ENCODE peak calls at places on chromosomes 6 and 20, in nine cellular contexts. V is HCT116, O is endothelial cell of umbilical vein, R is HL-60, U is SK-N-SH, N is GM23338, K is breast epithelium, P is upper lobe of left lung, J is stomach. M is an unnamed sample.

GRCh38 chr6:130617658-130618057 is 209.5 kb upstream of the SMLR1 start:
- DNase-seq in V (no peak), O (no peak), R (no peak), U (no peak), N (no peak), K (no peak), P (no peak), J (no peak), M (no peak)

GRCh38 chr6:44696099-44696498 is 308.6 kb downstream of the CDC5L start:
- DNase-seq in V (no peak), O (no peak), R (no peak), U (no peak), N (no peak), K (no peak), P (no peak), J (no peak), M (no peak)

GRCh38 chr20:3238616-3239025 is 369 bp downstream of the SLC4A11 start:
- DNase-seq in V (no peak), O (no peak), R (no peak), U (no peak), N (peak), K (no peak), P (peak), J (peak), M (peak)

GRCh38 chr6:123338394-123338793 is 298.4 kb downstream of the TRDN start:
- DNase-seq in V (no peak), O (no peak), R (no peak), U (no peak), N (no peak), K (no peak), P (no peak), J (no peak), M (no peak)

GRCh38 chr6:151738960-151739359 is 68.5 kb upstream of the ESR1 start:
- DNase-seq in V (no peak), O (no peak), R (no peak), U (no peak), N (no peak), K (no peak), P (no peak), J (no peak), M (no peak)

GRCh38 chr6:70849348-70850069 is 107.4 kb downstream of the B3GAT2 start:
- DNase-seq in V (no peak), O (no peak), R (no peak), U (no peak), N (no peak), K (no peak), P (no peak), J (no peak), M (no peak)

GRCh38 chr6:135493218-135493961 is 4.2 kb downstream of the AHI1 start:
- DNase-seq in V (no peak), O (peak), R (no peak), U (no peak), N (no peak), K (no peak), P (no peak), J (no peak), M (no peak)

GRCh38 chr20:53751394-53752368 is 158.0 kb upstream of the ZNF217 start:
- DNase-seq in V (no peak), O (peak), R (peak), U (no peak), N (no peak), K (no peak), P (no peak), J (peak), M (no peak)

GRCh38 chr6:106547556-106547955 is 81.7 kb downstream of the RTN4IP1 start:
- DNase-seq in V (no peak), O (no peak), R (no peak), U (no peak), N (no peak), K (no peak), P (no peak), J (no peak), M (no peak)

GRCh38 chr20:16241911-16242310 is 331.3 kb downstream of the KIF16B start:
- DNase-seq in V (peak), O (no peak), R (no peak), U (peak), N (no peak), K (no peak), P (no peak), J (no peak), M (no peak)

GRCh38 chr6:74070091-74070490 is 374.1 kb downstream of the CD109 start:
- DNase-seq in V (no peak), O (no peak), R (no peak), U (no peak), N (no peak), K (no peak), P (no peak), J (no peak), M (no peak)
- H3K4me3 ChIP-seq in V (no peak), O (no peak), R (no peak), U (no peak), N (no peak), K (no peak), P (no peak), J (no peak), M (no peak)

DNA sequence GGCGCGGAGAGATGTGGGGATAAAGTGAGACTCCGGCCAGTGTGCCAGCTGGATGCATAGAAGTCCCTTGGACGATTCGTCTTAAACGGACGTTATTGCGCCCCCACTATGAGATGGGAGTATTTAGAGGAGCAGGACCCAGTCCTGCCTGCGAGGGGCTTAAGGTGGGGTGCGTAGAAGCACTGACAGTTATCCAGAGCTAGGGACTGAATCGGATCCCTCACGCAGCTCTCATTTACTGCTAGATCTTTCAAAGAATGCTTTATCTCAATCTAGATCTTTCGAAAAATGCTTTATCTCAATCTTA is 648 bp downstream of the NT5E start:
- DNase-seq in V (no peak), O (no peak), R (no peak), U (no peak), N (no peak), K (no peak), P (no peak), J (no peak), M (no peak)
- TF ChIP-seq CTCF in V (no peak), O (no peak), R (no peak), U (peak), N (no peak), K (no peak), P (no peak), J (no peak), M (no peak)

GRCh38 chr20:61391185-61391584 is 139.1 kb downstream of the CDH4 start:
- DNase-seq in V (no peak), O (no peak), R (no peak), U (no peak), N (no peak), K (no peak), P (no peak), J (no peak), M (no peak)
- TF ChIP-seq POLR2AphosphoS5 in V (no peak), O (no peak), R (no peak), U (no peak), N (no peak), K (no peak), P (no peak), J (no peak), M (no peak)

GRCh38 chr20:37179671-37180524 is 550 bp upstream of the MROH8 start:
- DNase-seq in V (no peak), O (no peak), R (peak), U (no peak), N (no peak), K (no peak), P (no peak), J (no peak), M (no peak)

GRCh38 chr20:37178839-37179670 is at the start of the genes MROH8 and RPN2:
- DNase-seq in V (peak), O (peak), R (peak), U (peak), N (peak), K (peak), P (peak), J (peak), M (peak)
- H3K4me3 ChIP-seq in V (peak), O (peak), R (peak), U (peak), N (peak), K (peak), P (peak), J (peak), M (peak)

GRCh38 chr6:168201799-168202198 is 117.8 kb downstream of the DACT2 start:
- DNase-seq in V (no peak), O (no peak), R (no peak), U (no peak), N (no peak), K (no peak), P (no peak), J (no peak), M (no peak)

GRCh38 chr6:168200571-168201134 is 118.9 kb downstream of the DACT2 start:
- DNase-seq in V (no peak), O (no peak), R (no peak), U (no peak), N (no peak), K (no peak), P (no peak), J (no peak), M (no peak)

GRCh38 chr6:168197636-168198301 is 118.8 kb upstream of the FRMD1 start:
- DNase-seq in V (no peak), O (no peak), R (no peak), U (no peak), N (no peak), K (no peak), P (no peak), J (no peak), M (no peak)

GRCh38 chr6:168198302-168199180 is 119.5 kb upstream of the FRMD1 start:
- DNase-seq in V (no peak), O (no peak), R (no peak), U (no peak), N (no peak), K (no peak), P (peak), J (no peak), M (no peak)

DNA sequence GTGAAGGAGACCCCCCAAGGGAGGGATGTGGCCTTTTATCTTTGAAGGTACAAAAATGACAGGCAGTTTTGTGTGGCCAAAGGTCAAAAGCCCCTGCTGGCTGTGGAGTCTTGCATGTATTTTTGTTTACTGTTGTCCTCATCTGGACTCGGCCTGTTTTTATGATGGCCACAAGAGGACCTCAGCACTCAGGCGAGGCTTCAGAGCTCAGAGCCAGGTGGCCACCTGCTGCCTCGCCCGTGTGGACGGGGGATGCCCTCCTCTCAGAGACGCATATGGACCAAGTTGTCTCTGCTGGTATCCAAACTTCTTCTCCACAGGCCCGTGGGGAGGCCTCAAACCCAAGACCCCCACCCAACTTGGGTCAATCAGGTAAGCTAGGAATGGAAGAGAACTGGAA is 118.2 kb downstream of the DACT2 start:
- DNase-seq in V (no peak), O (no peak), R (no peak), U (no peak), N (peak), K (no peak), P (no peak), J (peak), M (no peak)
- TF ChIP-seq CTCF in V (peak), O (no peak), R (no peak), U (no peak), N (peak), K (no peak), P (no peak), J (no peak), M (peak)

DNA sequence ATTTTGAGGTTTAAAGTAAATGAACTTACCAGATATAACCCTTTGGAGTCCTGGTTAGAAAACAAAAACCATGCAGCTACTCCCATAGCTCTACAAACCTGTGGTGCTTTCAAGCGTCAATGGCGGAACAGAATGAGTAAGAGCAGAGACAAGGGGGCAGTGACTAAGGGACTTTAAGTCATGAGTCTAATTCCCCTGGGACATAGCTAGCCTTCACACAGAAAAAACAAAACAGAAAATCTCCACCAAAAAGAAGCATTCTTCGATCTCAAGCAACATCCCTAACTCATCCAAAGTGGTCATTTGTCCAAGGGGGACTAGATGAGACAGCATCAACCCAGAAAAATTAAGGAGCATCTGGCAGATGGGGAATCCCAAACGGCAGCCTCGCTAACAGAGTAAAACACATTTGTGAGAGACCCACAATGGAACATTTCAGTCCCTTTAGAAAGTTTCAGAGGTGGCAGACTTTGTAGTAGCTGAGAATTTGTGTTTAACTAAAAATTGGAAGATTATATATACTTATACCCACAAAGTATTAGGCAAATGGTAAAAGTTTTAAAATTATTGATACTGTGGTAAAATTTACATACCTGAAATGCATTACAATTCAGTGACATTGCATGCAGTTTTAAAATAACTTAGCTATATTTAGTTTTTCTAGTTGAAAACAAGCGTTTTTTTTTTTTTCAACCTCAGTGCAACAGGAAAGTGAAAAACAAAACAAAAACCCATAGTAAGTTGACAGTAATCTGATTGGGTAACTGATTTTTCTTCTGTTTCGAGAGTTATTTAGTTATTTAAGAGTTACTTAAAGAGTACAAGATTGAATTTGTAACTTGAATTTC is 67.5 kb downstream of the KCNQ5 start:
- DNase-seq in V (no peak), O (no peak), R (no peak), U (no peak), N (no peak), K (no peak), P (no peak), J (no peak), M (no peak)
- TF ChIP-seq POLR2AphosphoS5 in V (no peak), O (no peak), R (no peak), U (no peak), N (no peak), K (no peak), P (no peak), J (no peak), M (no peak)

DNA sequence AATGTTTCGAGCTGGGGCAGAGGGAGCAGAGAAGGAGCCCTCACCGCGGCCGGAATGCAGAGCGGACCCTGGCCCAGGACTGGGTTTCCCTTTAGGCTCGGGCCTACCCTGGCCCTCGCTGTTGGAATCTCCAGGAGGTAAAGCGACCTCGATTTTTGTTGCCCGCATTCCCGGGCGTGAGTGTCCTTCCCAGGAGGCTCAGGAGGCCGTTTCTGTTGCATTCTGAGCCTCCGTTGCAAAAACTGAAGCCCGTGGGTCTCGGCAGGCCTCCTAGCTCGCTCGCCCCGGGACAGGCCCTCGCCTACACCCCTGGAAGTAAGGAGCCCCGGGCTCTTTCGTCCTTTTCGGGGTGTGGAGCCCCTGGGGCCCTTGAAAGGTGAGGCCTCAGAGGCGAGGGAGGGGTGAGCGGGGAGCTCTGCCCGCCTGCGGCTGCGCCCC is 2.2 kb downstream of the NR2E1 start:
- DNase-seq in V (no peak), O (no peak), R (no peak), U (no peak), N (peak), K (no peak), P (no peak), J (no peak), M (no peak)
- H3K4me3 ChIP-seq in V (no peak), O (no peak), R (no peak), U (no peak), N (peak), K (peak), P (peak), J (peak), M (no peak)

DNA sequence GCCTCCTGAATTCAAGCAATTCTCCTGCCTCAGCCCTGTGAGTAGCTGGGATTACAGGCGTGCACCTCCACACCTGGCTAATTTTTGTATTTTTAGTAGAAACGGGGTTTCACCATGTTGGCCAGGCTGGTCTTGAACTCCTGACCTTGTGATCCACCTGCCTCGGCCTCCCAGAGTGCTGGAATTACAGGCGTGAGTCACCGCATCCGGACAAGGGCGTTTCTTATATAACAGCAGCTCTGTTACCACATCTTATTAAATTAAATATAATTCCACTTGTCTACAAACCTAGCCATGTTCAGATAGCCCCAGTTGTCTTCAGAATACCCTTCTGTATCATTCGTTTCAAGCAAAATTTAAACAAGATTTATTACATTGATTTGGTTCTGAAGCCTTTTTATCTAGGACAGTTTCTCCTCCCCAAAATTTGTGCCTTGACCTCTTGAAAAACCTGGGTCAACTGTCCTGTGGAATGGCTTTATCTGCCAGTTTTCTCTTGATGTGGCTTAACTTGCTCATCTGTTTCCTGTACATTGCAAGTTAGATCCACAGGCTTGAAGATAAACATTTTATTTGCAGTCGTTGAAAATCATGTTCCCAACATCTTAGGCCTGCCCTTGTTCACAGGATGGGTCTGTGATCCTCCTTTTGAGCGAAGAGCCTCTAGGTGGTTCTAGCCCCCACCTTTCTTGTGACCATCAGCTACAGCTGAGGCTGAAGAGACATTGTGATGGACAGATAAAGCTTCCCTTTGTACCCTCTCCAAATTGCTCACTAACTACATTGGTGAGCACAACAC is 132.2 kb downstream of the ARID1B start:
- DNase-seq in V (no peak), O (no peak), R (no peak), U (no peak), N (no peak), K (no peak), P (no peak), J (no peak), M (no peak)
- TF ChIP-seq CTCF in V (no peak), O (no peak), R (no peak), U (no peak), N (no peak), K (no peak), P (no peak), J (no peak), M (no peak)

M was measured in prostate gland.